ENCODE peak calls at places on chromosomes 6 and 20, in four cellular contexts. One of them, this sample, is unnamed.

GRCh38 chr6:148837941-148838340 is 91.1 kb downstream of the UST start:
- DNase-seq in fibroblast of lung: no peak
- DNase-seq in fibroblast of pulmonary artery: no peak
- DNase-seq in neural crest cell: no peak
- DNase-seq in this sample: no peak

GRCh38 chr20:61804896-61805295 is 260.8 kb downstream of the TAF4 start:
- DNase-seq in fibroblast of pulmonary artery: no peak
- DNase-seq in neural crest cell: no peak
- DNase-seq in fibroblast of lung: peak
- DNase-seq in this sample: peak

GRCh38 chr20:63709149-63709527 is 1.3 kb downstream of the ZGPAT start:
- DNase-seq in neural crest cell: no peak
- DNase-seq in fibroblast of lung: no peak
- DNase-seq in fibroblast of pulmonary artery: no peak
- DNase-seq in this sample: no peak

GRCh38 chr6:22042713-22043112 is 254.1 kb downstream of the PRL start:
- DNase-seq in neural crest cell: no peak
- DNase-seq in fibroblast of lung: peak
- DNase-seq in fibroblast of pulmonary artery: no peak
- DNase-seq in this sample: no peak

GRCh38 chr6:83188501-83188900 is 4.6 kb downstream of the PGM3 start:
- DNase-seq in fibroblast of lung: no peak
- DNase-seq in neural crest cell: no peak
- DNase-seq in fibroblast of pulmonary artery: no peak
- DNase-seq in this sample: no peak

GRCh38 chr6:155303361-155303870 is 10.9 kb downstream of the TFB1M start:
- DNase-seq in fibroblast of pulmonary artery: peak
- DNase-seq in neural crest cell: no peak
- DNase-seq in fibroblast of lung: peak
- DNase-seq in this sample: no peak

GRCh38 chr6:36820700-36821580 is 18.3 kb downstream of the CPNE5 start:
- DNase-seq in fibroblast of pulmonary artery: peak
- DNase-seq in neural crest cell: no peak
- DNase-seq in fibroblast of lung: peak
- DNase-seq in this sample: no peak

GRCh38 chr6:37192669-37193068 is 22.7 kb downstream of the PIM1 start:
- DNase-seq in neural crest cell: no peak
- DNase-seq in fibroblast of pulmonary artery: no peak
- DNase-seq in fibroblast of lung: no peak
- DNase-seq in this sample: no peak

GRCh38 chr6:54619102-54619501 is 227.5 kb upstream of the FAM83B start:
- DNase-seq in neural crest cell: no peak
- DNase-seq in fibroblast of lung: no peak
- DNase-seq in fibroblast of pulmonary artery: no peak
- DNase-seq in this sample: no peak

GRCh38 chr6:53461682-53462081 is 83.2 kb downstream of the GCLC start:
- DNase-seq in fibroblast of pulmonary artery: no peak
- DNase-seq in neural crest cell: no peak
- DNase-seq in fibroblast of lung: no peak
- DNase-seq in this sample: no peak

GRCh38 chr6:121794630-121795029 is 359.2 kb downstream of the GJA1 start:
- DNase-seq in fibroblast of lung: peak
- DNase-seq in neural crest cell: no peak
- DNase-seq in fibroblast of pulmonary artery: peak
- DNase-seq in this sample: no peak

DNA sequence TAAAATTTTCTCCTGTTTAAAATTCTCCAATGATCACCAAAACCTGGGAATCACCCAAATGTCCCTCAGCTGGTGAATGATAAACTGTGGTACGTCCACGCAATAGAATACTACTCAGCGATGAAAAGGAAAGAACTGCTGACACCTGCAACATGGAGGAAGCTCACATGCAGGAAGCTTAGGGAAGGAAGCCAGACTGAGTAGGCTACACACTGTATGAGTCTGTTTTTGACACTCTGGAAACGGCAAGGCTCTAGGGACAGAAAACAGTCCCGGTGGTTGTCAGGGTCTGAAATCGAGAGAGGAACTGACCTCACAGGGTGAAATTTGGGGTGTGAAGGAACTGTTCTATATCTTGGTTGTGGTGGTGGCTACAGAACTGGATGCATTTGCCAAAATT is 25.2 kb upstream of the TLDC2 start:
- DNase-seq in neural crest cell: no peak
- DNase-seq in fibroblast of pulmonary artery: no peak
- DNase-seq in fibroblast of lung: no peak
- DNase-seq in this sample: no peak
- TF ChIP-seq CTCF in neural crest cell: no peak
- TF ChIP-seq CTCF in fibroblast of pulmonary artery: no peak
- TF ChIP-seq CTCF in fibroblast of lung: no peak
- TF ChIP-seq CTCF in this sample: no peak

GRCh38 chr6:138724015-138724414 is 49.6 kb upstream of the CCDC28A start:
- DNase-seq in neural crest cell: no peak
- DNase-seq in fibroblast of lung: peak
- DNase-seq in fibroblast of pulmonary artery: peak
- DNase-seq in this sample: no peak

GRCh38 chr6:138728672-138729071 is 44.9 kb upstream of the CCDC28A start:
- DNase-seq in neural crest cell: no peak
- DNase-seq in fibroblast of lung: no peak
- DNase-seq in fibroblast of pulmonary artery: no peak
- DNase-seq in this sample: no peak

GRCh38 chr6:138722425-138723371 is 50.9 kb upstream of the CCDC28A start:
- DNase-seq in fibroblast of pulmonary artery: peak
- DNase-seq in fibroblast of lung: peak
- DNase-seq in neural crest cell: no peak
- DNase-seq in this sample: no peak

GRCh38 chr6:138727182-138727581 is 46.4 kb upstream of the CCDC28A start:
- DNase-seq in fibroblast of lung: peak
- DNase-seq in fibroblast of pulmonary artery: no peak
- DNase-seq in neural crest cell: no peak
- DNase-seq in this sample: no peak

GRCh38 chr6:138726066-138727060 is 47.2 kb upstream of the CCDC28A start:
- DNase-seq in fibroblast of lung: no peak
- DNase-seq in neural crest cell: no peak
- DNase-seq in fibroblast of pulmonary artery: no peak
- DNase-seq in this sample: no peak
- TF ChIP-seq CTCF in fibroblast of lung: no peak
- TF ChIP-seq CTCF in neural crest cell: no peak
- TF ChIP-seq CTCF in fibroblast of pulmonary artery: no peak
- TF ChIP-seq CTCF in this sample: no peak

DNA sequence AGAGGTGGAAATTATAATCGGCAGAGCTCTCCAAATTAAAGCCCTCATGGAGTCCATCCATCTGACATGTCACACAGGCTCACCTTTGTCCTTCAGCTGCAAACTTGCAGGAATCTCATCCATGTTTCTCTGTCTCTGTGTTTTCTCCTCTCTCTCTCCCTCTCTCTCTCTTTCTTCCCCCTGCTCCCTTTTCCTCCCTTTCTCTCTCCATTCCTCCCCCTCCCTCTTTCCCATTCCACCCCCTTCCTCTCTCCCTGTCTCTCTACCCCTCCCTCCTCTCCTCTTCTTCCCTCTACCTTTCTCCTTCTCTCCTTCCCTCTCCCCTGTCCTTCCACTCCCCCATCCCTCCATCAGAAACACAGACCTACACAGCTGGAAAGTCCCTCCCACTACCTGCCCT is 6.8 kb downstream of the NCR2 start:
- DNase-seq in neural crest cell: no peak
- DNase-seq in fibroblast of pulmonary artery: no peak
- DNase-seq in fibroblast of lung: no peak
- DNase-seq in this sample: no peak
- TF ChIP-seq CTCF in neural crest cell: no peak
- TF ChIP-seq CTCF in fibroblast of pulmonary artery: no peak
- TF ChIP-seq CTCF in fibroblast of lung: no peak
- TF ChIP-seq CTCF in this sample: no peak

GRCh38 chr6:32807020-32807580 is 9.7 kb downstream of the HLA-DOB start:
- DNase-seq in fibroblast of lung: no peak
- DNase-seq in neural crest cell: no peak
- DNase-seq in fibroblast of pulmonary artery: no peak
- DNase-seq in this sample: no peak
- TF ChIP-seq CTCF in fibroblast of lung: no peak
- TF ChIP-seq CTCF in neural crest cell: no peak
- TF ChIP-seq CTCF in fibroblast of pulmonary artery: no peak
- TF ChIP-seq CTCF in this sample: no peak

GRCh38 chr20:5354871-5355270 is 38.1 kb upstream of the PROKR2 start:
- DNase-seq in fibroblast of lung: no peak
- DNase-seq in fibroblast of pulmonary artery: peak
- DNase-seq in neural crest cell: no peak
- DNase-seq in this sample: no peak
- TF ChIP-seq CTCF in fibroblast of lung: no peak
- TF ChIP-seq CTCF in fibroblast of pulmonary artery: no peak
- TF ChIP-seq CTCF in neural crest cell: no peak
- TF ChIP-seq CTCF in this sample: no peak

GRCh38 chr6:73144516-73144915 is 80.8 kb downstream of the KHDC1L start:
- DNase-seq in fibroblast of pulmonary artery: no peak
- DNase-seq in fibroblast of lung: peak
- DNase-seq in neural crest cell: no peak
- DNase-seq in this sample: no peak
- TF ChIP-seq CTCF in fibroblast of pulmonary artery: no peak
- TF ChIP-seq CTCF in fibroblast of lung: no peak
- TF ChIP-seq CTCF in neural crest cell: no peak
- TF ChIP-seq CTCF in this sample: no peak

GRCh38 chr6:145137425-145137824 is 597.9 kb downstream of the EPM2A start:
- DNase-seq in fibroblast of lung: peak
- DNase-seq in neural crest cell: no peak
- DNase-seq in fibroblast of pulmonary artery: peak
- DNase-seq in this sample: no peak
- TF ChIP-seq CTCF in fibroblast of lung: peak
- TF ChIP-seq CTCF in neural crest cell: peak
- TF ChIP-seq CTCF in fibroblast of pulmonary artery: peak
- TF ChIP-seq CTCF in this sample: no peak

GRCh38 chr20:39266989-39267388 is 304.8 kb downstream of the DHX35 start:
- DNase-seq in neural crest cell: no peak
- DNase-seq in fibroblast of pulmonary artery: no peak
- DNase-seq in fibroblast of lung: no peak
- DNase-seq in this sample: no peak
- TF ChIP-seq CTCF in neural crest cell: no peak
- TF ChIP-seq CTCF in fibroblast of pulmonary artery: no peak
- TF ChIP-seq CTCF in fibroblast of lung: no peak
- TF ChIP-seq CTCF in this sample: no peak

GRCh38 chr20:1121439-1121838 is 3.0 kb downstream of the PSMF1 start:
- DNase-seq in neural crest cell: no peak
- DNase-seq in fibroblast of pulmonary artery: no peak
- DNase-seq in fibroblast of lung: no peak
- DNase-seq in this sample: no peak

GRCh38 chr20:1119524-1119923 is 1.1 kb downstream of the PSMF1 start:
- DNase-seq in fibroblast of lung: no peak
- DNase-seq in fibroblast of pulmonary artery: no peak
- DNase-seq in neural crest cell: no peak
- DNase-seq in this sample: no peak

GRCh38 chr20:1118004-1118335 is 432 bp upstream of the PSMF1 start:
- DNase-seq in neural crest cell: no peak
- DNase-seq in fibroblast of pulmonary artery: no peak
- DNase-seq in fibroblast of lung: no peak
- DNase-seq in this sample: no peak

GRCh38 chr20:1119128-1119505 is 715 bp downstream of the PSMF1 start:
- DNase-seq in neural crest cell: no peak
- DNase-seq in fibroblast of pulmonary artery: no peak
- DNase-seq in fibroblast of lung: no peak
- DNase-seq in this sample: no peak

DNA sequence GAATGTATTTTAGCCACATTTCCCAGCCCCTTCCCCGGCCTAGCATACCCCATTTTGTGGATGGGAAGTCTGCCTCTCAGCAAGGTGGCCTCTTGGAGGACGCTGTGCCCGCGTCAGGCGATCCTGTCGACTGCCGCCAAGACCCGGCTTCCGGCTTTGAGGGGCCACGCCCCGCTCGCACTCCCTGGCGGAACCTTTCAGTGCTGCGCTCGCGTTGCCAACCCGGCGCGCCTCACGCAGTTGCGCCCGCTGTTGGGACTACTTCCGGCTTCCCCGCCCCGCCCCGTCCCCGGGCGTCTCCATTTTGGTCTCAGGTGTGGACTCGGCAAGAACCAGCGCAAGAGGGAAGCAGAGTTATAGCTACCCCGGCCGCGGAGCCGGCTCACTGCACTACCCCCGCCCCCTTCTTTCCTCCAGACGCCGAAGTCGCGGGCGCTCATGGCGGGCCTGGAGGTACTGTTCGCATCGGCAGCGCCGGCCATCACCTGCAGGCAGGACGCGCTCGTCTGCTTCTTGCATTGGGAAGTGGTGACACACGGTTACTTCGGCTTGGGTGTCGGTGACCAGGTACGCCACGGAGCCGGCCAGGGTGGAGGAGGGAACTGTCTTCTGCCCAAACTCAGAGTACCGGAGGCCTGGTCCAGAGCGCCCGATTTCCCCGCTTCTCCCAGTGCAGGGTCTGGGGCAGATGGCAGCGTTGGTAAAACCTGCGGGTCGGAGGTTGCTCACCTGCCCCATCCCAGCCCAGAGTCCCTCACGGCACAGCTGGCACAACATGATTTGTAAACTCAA is at the start of gene PSMF1:
- DNase-seq in neural crest cell: peak
- DNase-seq in fibroblast of lung: peak
- DNase-seq in fibroblast of pulmonary artery: peak
- DNase-seq in this sample: peak
- TF ChIP-seq CTCF in neural crest cell: no peak
- TF ChIP-seq CTCF in fibroblast of lung: no peak
- TF ChIP-seq CTCF in fibroblast of pulmonary artery: no peak
- TF ChIP-seq CTCF in this sample: no peak

DNA sequence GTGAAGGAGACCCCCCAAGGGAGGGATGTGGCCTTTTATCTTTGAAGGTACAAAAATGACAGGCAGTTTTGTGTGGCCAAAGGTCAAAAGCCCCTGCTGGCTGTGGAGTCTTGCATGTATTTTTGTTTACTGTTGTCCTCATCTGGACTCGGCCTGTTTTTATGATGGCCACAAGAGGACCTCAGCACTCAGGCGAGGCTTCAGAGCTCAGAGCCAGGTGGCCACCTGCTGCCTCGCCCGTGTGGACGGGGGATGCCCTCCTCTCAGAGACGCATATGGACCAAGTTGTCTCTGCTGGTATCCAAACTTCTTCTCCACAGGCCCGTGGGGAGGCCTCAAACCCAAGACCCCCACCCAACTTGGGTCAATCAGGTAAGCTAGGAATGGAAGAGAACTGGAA is 118.2 kb downstream of the DACT2 start:
- DNase-seq in fibroblast of pulmonary artery: no peak
- DNase-seq in neural crest cell: no peak
- DNase-seq in fibroblast of lung: no peak
- DNase-seq in this sample: no peak
- TF ChIP-seq CTCF in fibroblast of pulmonary artery: peak
- TF ChIP-seq CTCF in neural crest cell: peak
- TF ChIP-seq CTCF in fibroblast of lung: no peak
- TF ChIP-seq CTCF in this sample: no peak